ENCODE peak calls at places on chromosomes 5 and 9, in five cellular contexts. N is lung; Q is activated CD8-positive, alpha-beta T cell treated with anti-CD3 and anti-CD28 coated beads for 36 hours; T is HCT116; L is left lung. M is an unnamed sample.

GRCh38 chr5:141758316-141758965 is 76.4 kb upstream of the ARAP3 start:
- ATAC-seq in N (no peak), Q (no peak), T (no peak), L (no peak), M (no peak)

GRCh38 chr5:71454913-71455312 is 538 bp upstream of the BDP1 start:
- ATAC-seq in N (no peak), Q (no peak), T (no peak), L (no peak), M (no peak)

GRCh38 chr5:157484768-157485167 is 24.8 kb downstream of the NIPAL4 start:
- ATAC-seq in N (peak; percentile 70), Q (no peak), T (no peak), L (peak; percentile 66), M (peak; percentile 72)

GRCh38 chr9:3181049-3181953 is 337.4 kb upstream of the PUM3 start:
- ATAC-seq in N (peak; percentile 59), Q (peak; percentile 86), T (peak; percentile 77), L (peak; percentile 90), M (peak; percentile 41)

GRCh38 chr5:76283670-76284069 is 119.4 kb upstream of the IQGAP2 start:
- ATAC-seq in N (no peak), Q (no peak), T (no peak), L (no peak), M (no peak)

GRCh38 chr5:142600611-142601360 is 85.1 kb downstream of the FGF1 start:
- ATAC-seq in N (no peak), Q (no peak), T (no peak), L (peak; percentile 80), M (peak; percentile 70)

GRCh38 chr5:61658592-61659008 is 326.5 kb downstream of the ZSWIM6 start:
- ATAC-seq in N (peak; percentile 80), Q (peak; percentile 83), T (peak; percentile 98), L (peak; percentile 97), M (peak; percentile 76)

GRCh38 chr9:123062306-123063171 is 29.1 kb downstream of the GPR21 start:
- ATAC-seq in N (no peak), Q (no peak), T (no peak), L (no peak), M (no peak)

GRCh38 chr9:14962193-14962899 is 52.1 kb upstream of the FREM1 start:
- ATAC-seq in N (no peak), Q (no peak), T (no peak), L (no peak), M (no peak)

GRCh38 chr9:105044458-105044857 is 116.5 kb upstream of the ABCA1 start:
- ATAC-seq in N (no peak), Q (no peak), T (no peak), L (no peak), M (no peak)

GRCh38 chr5:180609817-180610550 is 18.7 kb upstream of the SCGB3A1 start:
- ATAC-seq in N (no peak), Q (no peak), T (no peak), L (no peak), M (no peak)

GRCh38 chr9:38442473-38443096 is 18.3 kb upstream of the IGFBPL1 start:
- ATAC-seq in N (no peak), Q (no peak), T (peak; percentile 14), L (peak; percentile 29), M (no peak)

GRCh38 chr9:108463927-108464606 is 391.7 kb downstream of the ACTL7B start:
- ATAC-seq in N (no peak), Q (no peak), T (no peak), L (no peak), M (no peak)

GRCh38 chr5:56075361-56075760 is 80.6 kb upstream of the IL6ST start:
- ATAC-seq in N (no peak), Q (no peak), T (no peak), L (peak; percentile 48), M (peak; percentile 85)

GRCh38 chr5:68954618-68954910 is 139.2 kb upstream of the SLC30A5 start:
- ATAC-seq in N (no peak), Q (no peak), T (no peak), L (no peak), M (no peak)

GRCh38 chr5:158234323-158235158 is 375.6 kb upstream of the CLINT1 start:
- ATAC-seq in N (no peak), Q (peak; percentile 73), T (no peak), L (no peak), M (no peak)

GRCh38 chr5:176621661-176622079 is 8.7 kb downstream of the SNCB start:
- ATAC-seq in N (no peak), Q (no peak), T (no peak), L (no peak), M (no peak)

GRCh38 chr5:111124793-111125192 is 32.6 kb downstream of the WDR36 start:
- ATAC-seq in N (no peak), Q (no peak), T (no peak), L (no peak), M (no peak)

GRCh38 chr5:141420855-141421488 is at the start of gene PCDHGA11:
- ATAC-seq in N (no peak), Q (peak; percentile 61), T (no peak), L (peak; percentile 77), M (peak; percentile 43)

GRCh38 chr9:2718698-2719033 is 1.4 kb downstream of the KCNV2 start:
- ATAC-seq in N (no peak), Q (no peak), T (no peak), L (no peak), M (peak; percentile 13)

GRCh38 chr5:91049800-91050199 is 333.3 kb downstream of the ARRDC3 start:
- ATAC-seq in N (no peak), Q (no peak), T (no peak), L (no peak), M (no peak)

GRCh38 chr5:143448518-143448917 is 45.0 kb upstream of the NR3C1 start:
- ATAC-seq in N (no peak), Q (peak; percentile 57), T (peak; percentile 87), L (no peak), M (no peak)

GRCh38 chr5:82364497-82364896 is 86.3 kb upstream of the RPS23 start:
- ATAC-seq in N (peak; percentile 47), Q (no peak), T (peak; percentile 45), L (peak; percentile 90), M (no peak)

GRCh38 chr5:177265395-177265794 is 38.1 kb downstream of the RAB24 start:
- ATAC-seq in N (no peak), Q (no peak), T (no peak), L (peak; percentile 39), M (no peak)

GRCh38 chr5:83540783-83541182 is 69.2 kb downstream of the VCAN start:
- ATAC-seq in N (no peak), Q (no peak), T (no peak), L (no peak), M (no peak)

GRCh38 chr9:108396193-108396592 is 459.6 kb downstream of the ACTL7B start:
- ATAC-seq in N (no peak), Q (no peak), T (no peak), L (no peak), M (no peak)

GRCh38 chr5:14745753-14746152 is 81.2 kb downstream of the OTULIN start:
- ATAC-seq in N (no peak), Q (peak; percentile 81), T (no peak), L (no peak), M (no peak)

GRCh38 chr5:78612227-78613150 is 36.1 kb downstream of the LHFPL2 start:
- ATAC-seq in N (no peak), Q (no peak), T (no peak), L (peak; percentile 82), M (no peak)

GRCh38 chr5:78610633-78611032 is 37.9 kb downstream of the LHFPL2 start:
- ATAC-seq in N (no peak), Q (no peak), T (no peak), L (peak; percentile 31), M (no peak)

GRCh38 chr5:78607864-78608263 is 40.7 kb downstream of the LHFPL2 start:
- ATAC-seq in N (no peak), Q (no peak), T (no peak), L (no peak), M (no peak)

GRCh38 chr5:78611161-78611605 is 37.4 kb downstream of the LHFPL2 start:
- ATAC-seq in N (no peak), Q (no peak), T (no peak), L (peak; percentile 33), M (peak; percentile 45)

GRCh38 chr5:78610163-78610583 is 38.4 kb downstream of the LHFPL2 start:
- ATAC-seq in N (no peak), Q (no peak), T (no peak), L (no peak), M (peak; percentile 48)
- TF ChIP-seq CTCF in N (no peak), Q (no peak), T (no peak), L (no peak), M (no peak)

DNA sequence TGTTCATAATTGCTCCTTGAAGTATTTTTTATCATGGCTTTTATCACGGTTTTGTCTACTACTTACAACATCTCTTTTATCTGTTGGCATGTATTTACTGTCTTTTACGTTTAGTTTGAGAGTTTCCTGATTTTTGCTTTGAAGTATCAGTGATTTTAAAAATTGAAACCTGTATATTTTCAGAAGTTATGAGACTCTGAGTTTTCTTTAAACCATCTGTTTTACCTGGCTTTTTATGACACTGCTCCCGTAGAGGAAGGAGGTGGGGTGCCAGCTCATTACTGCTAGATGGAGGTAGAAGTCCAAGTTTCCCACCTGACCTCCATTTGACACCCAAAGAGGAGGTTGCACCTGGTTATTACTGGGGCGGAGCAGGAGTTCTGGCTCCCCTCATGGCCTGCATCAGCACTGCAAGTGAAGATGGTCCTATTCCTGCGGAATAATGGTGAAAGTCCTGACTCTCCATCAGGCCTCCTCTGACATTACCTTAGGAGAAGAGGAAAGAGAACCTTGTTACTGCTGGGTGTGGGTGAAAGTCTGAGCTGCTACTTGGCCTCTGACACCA is 10.0 kb upstream of the ZNF131 start:
- ATAC-seq in N (no peak), Q (peak; percentile 60), T (peak; percentile 89), L (no peak), M (no peak)
- TF ChIP-seq CTCF in N (no peak), Q (peak; percentile 46), T (peak; percentile 18), L (no peak), M (no peak)

GRCh38 chr5:168176251-168176650 is 115.2 kb upstream of the WWC1 start:
- ATAC-seq in N (no peak), Q (no peak), T (no peak), L (no peak), M (no peak)

GRCh38 chr5:168176941-168177340 is 114.5 kb upstream of the WWC1 start:
- ATAC-seq in N (no peak), Q (no peak), T (no peak), L (no peak), M (no peak)

GRCh38 chr5:168174376-168174775 is 117.1 kb upstream of the WWC1 start:
- ATAC-seq in N (no peak), Q (no peak), T (no peak), L (no peak), M (no peak)

GRCh38 chr5:168179185-168179584 is 112.3 kb upstream of the WWC1 start:
- ATAC-seq in N (no peak), Q (no peak), T (no peak), L (peak; percentile 69), M (peak; percentile 28)

DNA sequence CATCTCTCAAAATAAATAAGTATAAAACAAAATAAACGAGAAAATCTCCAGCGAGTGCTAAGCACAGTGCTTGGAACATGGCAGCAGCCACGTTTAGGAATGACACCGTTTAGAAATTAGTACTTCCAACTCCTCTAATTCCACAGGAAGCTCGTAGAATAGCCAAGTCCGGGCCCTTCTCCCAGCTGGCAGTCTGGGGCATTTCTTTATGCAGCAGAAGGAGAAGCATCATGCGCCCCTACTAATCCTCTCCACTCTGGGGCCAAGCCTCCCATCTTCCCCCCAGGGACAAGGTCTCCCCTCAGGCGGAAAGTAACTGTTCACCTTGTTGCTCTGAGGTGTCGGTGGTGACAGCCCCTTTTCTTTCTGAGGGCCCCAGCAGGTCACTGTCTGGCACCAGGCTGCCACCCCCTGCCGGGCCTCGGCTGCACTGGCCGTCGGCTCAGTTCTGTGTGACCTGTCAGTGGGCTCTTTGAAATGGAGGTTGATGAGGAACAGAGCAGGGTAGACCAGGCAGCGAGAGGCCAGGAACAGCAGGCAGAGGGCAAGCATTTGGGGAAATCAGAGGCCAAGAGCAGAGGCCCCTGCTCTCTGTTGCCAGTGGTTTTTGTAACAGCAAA is 113.5 kb upstream of the WWC1 start:
- ATAC-seq in N (no peak), Q (no peak), T (no peak), L (no peak), M (peak; percentile 29)
- TF ChIP-seq CTCF in N (no peak), Q (no peak), T (no peak), L (no peak), M (no peak)

GRCh38 chr5:135488727-135489465 is 36.7 kb upstream of the TIFAB start:
- ATAC-seq in N (no peak), Q (no peak), T (peak; percentile 91), L (peak; percentile 65), M (no peak)
- TF ChIP-seq CTCF in N (no peak), Q (no peak), T (no peak), L (no peak), M (no peak)